ENCODE peak calls at places on chromosomes 7 and 10, in four cellular contexts. G is neural progenitor cell, L is uterus, N is astrocyte of the spinal cord. T is an unnamed sample.
A peak's percentile ranks its signal among the peaks of the same experiment; 100 is the strongest.

GRCh38 chr7:150378115-150378852 is 846 bp upstream of the ZNF775 start:
- DNase-seq in G (peak; percentile 94), L (peak; percentile 56), N (peak; percentile 71), T (peak; percentile 70)

GRCh38 chr7:34603711-34604444 is 54.1 kb upstream of the NPSR1 start:
- DNase-seq in G (no peak), L (no peak), N (no peak), T (no peak)

GRCh38 chr10:126456632-126457031 is 68.4 kb upstream of the ADAM12 start:
- DNase-seq in G (no peak), L (no peak), N (no peak), T (no peak)

GRCh38 chr7:12757443-12757842 is 70.0 kb downstream of the ARL4A start:
- DNase-seq in G (no peak), L (no peak), N (peak; percentile 86), T (no peak)

GRCh38 chr10:119466655-119467054 is 75.9 kb downstream of the RGS10 start:
- DNase-seq in G (no peak), L (no peak), N (no peak), T (no peak)

GRCh38 chr10:15035385-15036301 is 8.1 kb upstream of the OLAH start:
- DNase-seq in G (no peak), L (no peak), N (peak; percentile 93), T (no peak)

GRCh38 chr7:155865830-155866545 is 53.7 kb upstream of the SHH start:
- DNase-seq in G (no peak), L (no peak), N (no peak), T (no peak)

GRCh38 chr7:46129831-46130230 is 208.8 kb upstream of the IGFBP3 start:
- DNase-seq in G (no peak), L (no peak), N (no peak), T (no peak)

GRCh38 chr10:69654376-69654775 is 24.3 kb downstream of the FAM241B start:
- DNase-seq in G (no peak), L (no peak), N (no peak), T (no peak)

GRCh38 chr7:116966606-116967005 is 13.3 kb downstream of the ST7 start:
- DNase-seq in G (no peak), L (no peak), N (no peak), T (no peak)

GRCh38 chr7:64905133-64905532 is 2.1 kb downstream of the ZNF273 start:
- DNase-seq in G (no peak), L (no peak), N (no peak), T (no peak)

GRCh38 chr7:37920619-37921339 is at the start of gene EPDR1:
- DNase-seq in G (peak; percentile 70), L (peak; percentile 49), N (no peak), T (peak; percentile 58)

GRCh38 chr10:70267161-70267933 is 16.5 kb downstream of the NPFFR1 start:
- DNase-seq in G (peak; percentile 51), L (no peak), N (peak; percentile 94), T (peak; percentile 27)

GRCh38 chr7:157335991-157336382 is 817 bp upstream of the DNAJB6 start:
- DNase-seq in G (no peak), L (no peak), N (no peak), T (no peak)

GRCh38 chr7:14305233-14305866 is 315.9 kb upstream of the ETV1 start:
- DNase-seq in G (no peak), L (no peak), N (no peak), T (peak; percentile 25)

GRCh38 chr7:94274828-94275227 is 119.9 kb upstream of the COL1A2 start:
- DNase-seq in G (no peak), L (no peak), N (no peak), T (no peak)

GRCh38 chr10:103455235-103455634 is 3.1 kb upstream of the CALHM2 start:
- DNase-seq in G (no peak), L (no peak), N (no peak), T (no peak)

GRCh38 chr10:21534611-21535493 is 820 bp downstream of the MLLT10 start:
- DNase-seq in G (peak; percentile 87), L (peak; percentile 57), N (peak; percentile 54), T (peak; percentile 70)

GRCh38 chr7:44162179-44162578 is 21.0 kb upstream of the MYL7 start:
- DNase-seq in G (no peak), L (no peak), N (no peak), T (no peak)
- H3K4me3 ChIP-seq in G (no peak overlapping the region), L (no peak overlapping the region), N (no peak overlapping the region), T (no peak overlapping the region)

DNA sequence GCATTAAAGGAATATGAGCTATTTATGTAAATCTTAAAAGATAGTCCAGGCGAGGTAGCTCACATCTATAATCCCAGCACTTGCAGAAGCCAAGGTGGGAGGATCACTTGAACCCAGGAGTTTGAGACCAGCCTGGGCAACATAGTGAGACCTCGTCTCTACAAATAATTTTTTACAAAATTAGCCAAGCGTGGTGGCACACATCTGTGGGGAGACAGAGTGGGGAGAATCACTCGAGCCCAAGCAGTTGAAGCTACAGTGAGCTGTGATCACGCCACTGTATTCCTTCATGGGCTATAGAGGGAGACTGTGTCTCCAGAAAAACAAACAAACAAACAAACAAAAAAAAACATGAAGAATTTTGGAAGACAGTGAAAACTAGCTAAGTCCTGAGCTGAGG is 28.4 kb downstream of the HERC4 start:
- DNase-seq in G (no peak), L (no peak), N (no peak), T (no peak)
- H3K4me3 ChIP-seq in G (no peak overlapping the region), L (no peak overlapping the region), N (no peak overlapping the region), T (no peak overlapping the region)

DNA sequence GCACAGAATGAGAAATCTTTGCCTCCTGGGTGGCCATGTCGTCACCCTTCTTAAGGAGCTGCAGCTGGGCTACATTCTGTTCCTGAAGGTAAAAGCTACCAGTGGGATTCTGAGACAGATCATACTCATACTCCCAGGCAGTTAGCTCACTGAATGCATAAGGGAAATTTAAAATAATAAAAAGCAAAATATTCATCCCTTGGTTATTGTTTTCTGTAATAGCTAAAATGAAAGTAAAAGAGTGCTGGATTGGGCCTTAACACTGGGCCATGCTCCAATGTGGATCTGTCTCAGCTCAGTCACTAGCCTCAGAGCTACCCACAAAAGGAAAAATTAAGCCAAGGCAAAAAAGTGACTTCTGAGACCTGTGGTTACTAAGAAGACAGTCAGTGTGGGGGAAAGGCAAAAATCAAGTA is 8.9 kb upstream of the DYNC2I1 start:
- DNase-seq in G (no peak), L (no peak), N (no peak), T (no peak)
- H3K4me3 ChIP-seq in G (no peak overlapping the region), L (no peak overlapping the region), N (no peak overlapping the region), T (no peak overlapping the region)

GRCh38 chr10:68280750-68281149 is 48.8 kb upstream of the ATOH7 start:
- DNase-seq in G (no peak), L (no peak), N (no peak), T (no peak)
- H3K4me3 ChIP-seq in G (no peak overlapping the region), L (no peak overlapping the region), N (no peak overlapping the region), T (no peak overlapping the region)

DNA sequence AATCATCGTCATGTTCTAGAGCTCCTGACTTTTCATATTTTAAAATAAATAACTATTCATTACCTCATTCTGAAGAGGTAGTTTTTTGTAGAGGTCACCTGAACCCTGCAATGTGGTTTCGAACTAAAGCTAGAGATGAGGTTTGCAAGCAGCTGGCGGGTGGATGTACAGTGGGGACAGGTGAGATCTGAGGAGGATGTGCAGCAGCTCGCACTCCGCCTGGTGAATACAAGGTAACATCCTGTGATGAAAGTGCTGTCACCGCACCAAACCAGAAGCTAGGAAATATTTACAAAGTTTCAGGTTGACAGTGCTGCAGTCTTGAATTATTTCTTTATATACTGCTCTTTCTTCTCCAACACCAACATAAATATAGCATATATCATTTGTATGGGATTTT is 26.5 kb downstream of the NDUFB2 start:
- DNase-seq in G (no peak), L (no peak), N (no peak), T (no peak)
- H3K4me3 ChIP-seq in G (no peak overlapping the region), L (no peak overlapping the region), N (no peak overlapping the region), T (no peak overlapping the region)

GRCh38 chr7:104945599-104945956 is 68.4 kb upstream of the KMT2E start:
- DNase-seq in G (no peak), L (no peak), N (no peak), T (no peak)
- H3K4me3 ChIP-seq in G (no peak overlapping the region), L (no peak overlapping the region), N (no peak overlapping the region), T (no peak overlapping the region)

GRCh38 chr10:6300784-6301180 is 98.0 kb downstream of the PFKFB3 start:
- DNase-seq in G (no peak), L (no peak), N (no peak), T (no peak)
- H3K4me3 ChIP-seq in G (no peak overlapping the region), L (no peak overlapping the region), N (no peak overlapping the region), T (no peak overlapping the region)

DNA sequence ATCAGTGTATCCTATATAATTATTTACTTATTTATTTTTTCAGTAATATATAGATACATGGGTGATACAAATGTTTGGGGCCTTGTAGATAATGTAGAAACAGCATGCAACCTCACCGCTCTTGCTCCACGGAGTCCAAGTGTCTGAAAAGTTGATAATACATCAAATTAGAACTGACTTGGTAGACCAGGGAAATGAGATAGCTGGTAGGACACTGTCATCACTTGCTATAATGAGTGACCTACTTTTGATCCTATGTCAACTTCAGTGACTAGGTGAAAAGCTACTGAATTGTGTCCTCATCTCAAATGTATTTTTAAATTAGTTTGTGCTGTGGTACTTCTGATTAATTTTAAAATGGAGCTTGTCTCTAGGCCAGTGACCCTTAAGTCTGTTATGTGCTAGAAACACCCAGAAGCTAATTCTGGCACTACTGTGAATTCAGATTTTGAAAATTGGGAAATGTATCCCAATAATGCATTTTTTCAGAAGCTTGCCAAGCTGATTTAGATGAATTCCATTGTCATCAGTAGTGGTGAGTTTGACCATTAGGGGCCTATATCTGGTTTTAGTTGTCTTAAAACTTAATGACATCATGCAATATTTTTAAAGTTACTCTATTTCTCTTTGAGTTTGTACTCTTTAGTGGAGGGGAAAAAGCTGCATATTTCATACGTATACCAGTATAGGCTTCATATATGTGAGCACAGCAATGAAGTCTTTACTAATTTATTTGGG is 17.4 kb downstream of the CDK1 start:
- DNase-seq in G (no peak), L (no peak), N (no peak), T (no peak)
- H3K4me3 ChIP-seq in G (no peak overlapping the region), L (no peak overlapping the region), N (no peak overlapping the region), T (no peak overlapping the region)

GRCh38 chr10:76035010-76035727 is 603.7 kb downstream of the LRMDA start:
- DNase-seq in G (no peak), L (no peak), N (no peak), T (no peak)
- H3K4me3 ChIP-seq in G (no peak overlapping the region), L (no peak overlapping the region), N (no peak overlapping the region), T (peak overlapping the region; percentile 47)